ENCODE peak calls at places on chromosomes 5 and 9, in ten cellular contexts. G is IMR-90, Z is GM12865, P is fibroblast of mammary gland, R is heart left ventricle, B is fibroblast of lung, T is A549, V is lower leg skin, C is AG09309, W is stomach. M is an unnamed sample.

GRCh38 chr5:135107986-135108385 is 74.0 kb upstream of the PITX1 start:
- DNase-seq in G (no peak), Z (no peak), P (no peak), R (peak; percentile 20), B (no peak), T (no peak), V (no peak), C (no peak), W (no peak), M (no peak)

GRCh38 chr9:133356391-133357091 is at the start of the genes SURF1 and SURF2:
- DNase-seq in G (peak; percentile 66), Z (peak; percentile 90), P (peak; percentile 61), R (peak; percentile 93), B (peak; percentile 74), T (peak; percentile 81), V (peak; percentile 83), C (no peak), W (peak; percentile 93), M (no peak)

GRCh38 chr5:77629553-77630245 is 8.8 kb downstream of the OTP start:
- DNase-seq in G (no peak), Z (peak; percentile 77), P (no peak), R (no peak), B (no peak), T (no peak), V (no peak), C (no peak), W (no peak), M (no peak)

GRCh38 chr5:15808577-15808976 is 308.6 kb downstream of the FBXL7 start:
- DNase-seq in G (no peak), Z (no peak), P (no peak), R (peak; percentile 31), B (no peak), T (no peak), V (no peak), C (no peak), W (no peak), M (no peak)

GRCh38 chr5:150523472-150524350 is 15.8 kb downstream of the NDST1 start:
- DNase-seq in G (peak; percentile 81), Z (peak; percentile 70), P (peak; percentile 84), R (peak; percentile 54), B (peak; percentile 77), T (peak; percentile 75), V (no peak), C (peak; percentile 58), W (peak; percentile 40), M (no peak)

GRCh38 chr5:67059747-67060490 is 136.7 kb downstream of the CD180 start:
- DNase-seq in G (peak; percentile 89), Z (no peak), P (peak; percentile 79), R (no peak), B (peak; percentile 80), T (no peak), V (no peak), C (no peak), W (no peak), M (no peak)

GRCh38 chr9:22342489-22343217 is 104.0 kb upstream of the DMRTA1 start:
- DNase-seq in G (peak; percentile 20), Z (no peak), P (peak; percentile 74), R (no peak), B (peak; percentile 80), T (no peak), V (peak; percentile 14), C (no peak), W (no peak), M (peak; percentile 78)

GRCh38 chr5:83368835-83369234 is 102.7 kb upstream of the VCAN start:
- DNase-seq in G (no peak), Z (no peak), P (peak; percentile 55), R (no peak), B (no peak), T (no peak), V (no peak), C (peak; percentile 43), W (no peak), M (no peak)

GRCh38 chr9:133589454-133590227 is 19.5 kb downstream of the FAM163B start:
- DNase-seq in G (no peak), Z (peak; percentile 12), P (no peak), R (peak; percentile 19), B (no peak), T (no peak), V (no peak), C (no peak), W (no peak), M (no peak)

GRCh38 chr9:12935714-12936113 is 160.9 kb downstream of the LURAP1L start:
- DNase-seq in G (peak; percentile 66), Z (no peak), P (peak; percentile 76), R (no peak), B (peak; percentile 69), T (no peak), V (no peak), C (peak; percentile 28), W (no peak), M (no peak)

DNA sequence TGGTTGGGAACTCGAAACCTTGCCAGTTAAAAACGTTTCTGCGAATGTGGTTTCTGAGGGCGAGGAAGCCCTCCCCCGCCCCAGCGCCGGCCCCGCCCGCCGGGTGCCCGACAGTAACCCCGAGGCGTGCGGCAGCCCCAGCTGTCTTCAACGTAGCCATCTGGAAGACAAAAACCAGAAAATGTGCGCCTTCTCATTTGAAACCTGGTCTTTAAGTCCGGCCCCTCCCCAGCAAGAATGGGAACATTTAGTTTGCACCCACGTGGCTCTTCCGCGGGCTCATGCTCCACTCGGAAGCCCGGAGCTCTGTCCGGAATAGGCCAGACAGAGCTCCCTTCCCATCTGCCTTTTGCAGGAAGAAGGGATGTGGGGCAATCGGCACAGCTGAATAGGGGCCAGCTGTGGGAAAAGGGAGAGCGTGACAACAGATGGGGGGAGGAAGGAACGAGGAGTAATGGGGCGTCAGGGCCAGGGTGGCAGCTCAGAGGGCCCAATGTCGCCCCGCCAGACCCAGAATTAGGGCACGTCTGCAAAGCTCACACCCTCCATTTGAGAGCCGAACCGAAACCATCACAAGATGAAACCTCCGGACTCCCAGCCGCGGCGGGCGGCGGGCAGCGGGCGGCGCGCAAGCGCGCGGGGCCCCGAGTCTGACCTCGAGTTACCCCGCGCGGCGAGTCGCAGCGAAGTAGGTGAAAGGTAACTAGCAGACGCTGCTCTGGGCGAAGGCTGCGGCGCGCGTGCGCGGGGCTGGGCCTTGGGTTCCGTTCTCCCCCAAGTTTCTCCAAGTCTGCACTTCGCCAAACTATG is 63.4 kb upstream of the ABCA1 start:
- DNase-seq in G (peak; percentile 82), Z (peak; percentile 91), P (peak; percentile 80), R (peak; percentile 96), B (peak; percentile 86), T (peak; percentile 54), V (peak; percentile 93), C (no peak), W (peak; percentile 94), M (no peak)
- TF ChIP-seq CTCF in G (no peak), Z (no peak), P (no peak), R (no peak), B (no peak), T (no peak), V (no peak), C (no peak), W (no peak), M (no peak)

GRCh38 chr9:105405514-105406131 is 42.2 kb upstream of the FSD1L start:
- DNase-seq in G (peak; percentile 21), Z (peak; percentile 89), P (no peak), R (no peak), B (peak; percentile 69), T (no peak), V (no peak), C (no peak), W (no peak), M (no peak)
- H3K4me3 ChIP-seq in G (no peak overlapping the region), Z (peak overlapping the region; percentile 22), P (no peak overlapping the region), R (no peak overlapping the region), B (no peak overlapping the region), T (no peak overlapping the region), V (no peak overlapping the region), C (no peak overlapping the region), W (no peak overlapping the region), M (no peak overlapping the region)

GRCh38 chr5:73301208-73302088 is 128.5 kb downstream of the TMEM174 start:
- DNase-seq in G (no peak), Z (no peak), P (no peak), R (no peak), B (no peak), T (no peak), V (no peak), C (no peak), W (no peak), M (no peak)

GRCh38 chr5:73302797-73303138 is 129.8 kb downstream of the TMEM174 start:
- DNase-seq in G (no peak), Z (no peak), P (peak; percentile 22), R (no peak), B (no peak), T (no peak), V (no peak), C (no peak), W (no peak), M (no peak)

GRCh38 chr5:73304381-73304780 is 131.4 kb downstream of the TMEM174 start:
- DNase-seq in G (no peak), Z (no peak), P (no peak), R (no peak), B (no peak), T (no peak), V (no peak), C (no peak), W (no peak), M (peak; percentile 43)

GRCh38 chr5:73305386-73305785 is 132.4 kb downstream of the TMEM174 start:
- DNase-seq in G (no peak), Z (no peak), P (no peak), R (no peak), B (no peak), T (no peak), V (no peak), C (no peak), W (no peak), M (no peak)

DNA sequence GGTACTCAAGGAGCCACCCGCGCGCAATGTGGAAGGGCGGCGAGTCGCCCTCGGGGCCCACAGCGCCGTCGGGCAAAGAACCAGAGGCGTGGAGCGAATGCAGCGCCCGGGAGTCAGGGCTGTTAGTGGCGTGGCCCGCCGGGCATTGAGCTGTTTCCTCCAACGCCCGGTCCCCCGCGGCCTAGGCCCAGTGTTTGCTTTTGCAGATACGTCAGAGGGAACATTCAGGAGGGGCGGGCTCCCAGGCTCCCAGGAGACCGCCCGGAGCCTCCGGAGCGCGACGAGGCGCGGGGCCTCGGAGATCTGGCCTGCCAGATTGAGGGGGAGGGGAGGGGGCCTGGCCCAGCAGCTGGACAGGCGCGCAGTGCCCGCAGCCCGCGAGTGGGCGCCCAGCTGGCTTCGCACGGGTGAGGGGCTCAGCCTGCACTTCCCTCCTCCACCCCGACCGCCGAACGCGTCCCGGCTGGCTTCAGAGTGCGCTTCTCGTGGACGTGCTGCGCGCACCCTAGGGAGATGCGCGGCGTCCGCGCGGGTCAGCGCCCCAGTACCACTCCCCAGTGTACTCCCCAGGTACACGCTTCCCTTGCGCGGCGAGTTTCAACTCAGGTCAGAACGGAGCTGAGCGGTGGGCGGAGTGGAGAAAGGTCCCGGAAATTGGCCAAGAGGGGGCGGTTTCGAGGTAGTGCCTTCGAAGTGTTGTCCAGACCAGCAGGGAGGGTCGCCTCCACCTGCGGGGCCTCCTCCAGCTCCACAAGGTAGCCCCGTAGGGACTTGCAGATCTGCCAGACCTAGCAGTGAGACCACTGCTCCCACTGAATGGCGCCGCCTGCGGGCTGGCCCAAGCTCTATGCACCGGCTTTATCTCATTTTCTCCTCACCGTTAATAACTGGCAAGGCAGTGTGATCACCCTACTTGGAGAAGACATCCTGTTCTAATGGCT is 130.4 kb downstream of the TMEM174 start:
- DNase-seq in G (no peak), Z (peak; percentile 6), P (no peak), R (no peak), B (no peak), T (peak; percentile 33), V (no peak), C (no peak), W (no peak), M (no peak)
- TF ChIP-seq CTCF in G (no peak), Z (peak; percentile 16), P (no peak), R (no peak), B (peak; percentile 46), T (peak; percentile 47), V (no peak), C (no peak), W (no peak), M (peak; percentile 42)

GRCh38 chr9:107489144-107489673 is 360 bp downstream of the KLF4 start:
- DNase-seq in G (no peak), Z (peak; percentile 23), P (peak; percentile 4), R (no peak), B (no peak), T (no peak), V (peak; percentile 38), C (no peak), W (no peak), M (no peak)
- H3K4me3 ChIP-seq in G (peak overlapping the region; percentile 49), Z (peak overlapping the region; percentile 59), P (peak overlapping the region; percentile 89), R (peak overlapping the region; percentile 64), B (peak overlapping the region; percentile 95), T (peak overlapping the region; percentile 53), V (peak overlapping the region; percentile 90), C (peak overlapping the region; percentile 96), W (peak overlapping the region; percentile 70), M (peak overlapping the region; percentile 53)